ENCODE peak calls at places on chromosome 6, in five cellular contexts. J is GM12864, M is heart right ventricle, Q is astrocyte, G is progenitor cell of endocrine pancreas. D is an unnamed sample.

GRCh38 chr6:27743787-27744186 is 168.4 kb downstream of the OR2B2 start:
- DNase-seq in Q (no peak), G (no peak), J (no peak), M (no peak), D (no peak)

GRCh38 chr6:21278078-21278790 is 315.3 kb upstream of the SOX4 start:
- DNase-seq in Q (no peak), J (no peak), G (no peak), M (peak), D (no peak)

GRCh38 chr6:7104752-7105151 is 3.0 kb upstream of the RREB1 start:
- DNase-seq in M (no peak), Q (no peak), G (no peak), J (no peak), D (no peak)

GRCh38 chr6:20159098-20159497 is 53.2 kb downstream of the MBOAT1 start:
- DNase-seq in G (no peak), M (no peak), Q (no peak), J (no peak), D (no peak)

GRCh38 chr6:24997186-24997585 is 61.4 kb upstream of the RIPOR2 start:
- DNase-seq in G (no peak), Q (no peak), J (no peak), M (no peak), D (no peak)

GRCh38 chr6:38459291-38459690 is 180.4 kb downstream of the BTBD9 start:
- DNase-seq in G (no peak), Q (peak), J (no peak), M (no peak), D (no peak)

GRCh38 chr6:36906539-36906938 is 20.8 kb downstream of the C6orf89 start:
- DNase-seq in J (no peak), G (no peak), Q (no peak), M (peak), D (no peak)

GRCh38 chr6:153129873-153130514 is 1.1 kb downstream of the RGS17 start:
- DNase-seq in Q (no peak), J (no peak), M (no peak), G (no peak), D (peak)

GRCh38 chr6:72826033-72826432 is 204.2 kb downstream of the KCNQ5 start:
- DNase-seq in J (no peak), G (no peak), Q (peak), M (no peak), D (no peak)

GRCh38 chr6:159002432-159003160 is 2.6 kb upstream of the RSPH3 start:
- DNase-seq in Q (peak), M (no peak), G (no peak), J (no peak), D (no peak)

GRCh38 chr6:79872986-79873385 is 74.4 kb downstream of the ELOVL4 start:
- DNase-seq in G (no peak), M (no peak), Q (peak), J (no peak), D (no peak)

GRCh38 chr6:98946877-98947410 is 802 bp downstream of the FBXL4 start:
- DNase-seq in G (no peak), Q (no peak), M (peak), J (no peak), D (peak)

GRCh38 chr6:160088069-160088773 is 33.4 kb upstream of the SLC22A1 start:
- DNase-seq in G (peak), Q (peak), J (no peak), M (peak), D (no peak)

GRCh38 chr6:143842468-143842901 is 653 bp upstream of the LTV1 start:
- DNase-seq in G (no peak), Q (peak), M (no peak), J (no peak), D (peak)

GRCh38 chr6:128295670-128296069 is 224.7 kb downstream of the PTPRK start:
- DNase-seq in Q (no peak), G (no peak), J (no peak), M (no peak), D (no peak)
- TF ChIP-seq CTCF in Q (peak), G (no peak), J (no peak), M (no peak), D (no peak)

GRCh38 chr6:81126150-81126549 is 626.3 kb downstream of the TENT5A start:
- DNase-seq in M (no peak), Q (peak), G (no peak), J (no peak), D (no peak)
- TF ChIP-seq CTCF in M (no peak), Q (no peak), G (no peak), J (no peak), D (no peak)

DNA sequence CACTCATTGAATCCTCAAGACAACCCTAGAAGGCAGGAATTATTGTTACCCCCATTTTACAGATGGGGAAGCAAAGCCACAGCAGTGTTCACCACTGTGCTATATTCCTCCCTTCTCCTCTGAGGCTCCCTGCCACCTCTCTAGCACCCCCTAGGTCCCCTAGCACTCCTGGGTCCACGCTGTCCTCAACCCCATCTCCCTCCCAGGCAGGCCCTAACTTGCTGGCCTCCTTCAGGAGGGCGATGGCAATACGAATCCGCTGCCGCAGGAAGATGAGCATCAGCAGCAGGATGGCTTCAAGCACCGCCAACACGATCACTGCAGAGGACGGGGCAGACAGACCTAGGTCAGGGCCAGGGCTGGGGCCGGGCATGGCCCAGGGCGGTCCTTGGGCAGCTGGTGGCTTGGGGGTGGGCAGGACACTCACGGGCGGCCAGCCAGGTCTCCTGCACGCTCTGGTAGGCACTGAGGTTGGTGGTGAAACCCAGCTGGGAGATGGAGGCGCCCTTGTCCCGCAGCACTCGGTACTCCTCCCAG is 7.8 kb upstream of the NEU1 start:
- DNase-seq in G (no peak), Q (no peak), J (no peak), M (no peak), D (no peak)
- TF ChIP-seq CTCF in G (no peak), Q (no peak), J (peak), M (no peak), D (no peak)

DNA sequence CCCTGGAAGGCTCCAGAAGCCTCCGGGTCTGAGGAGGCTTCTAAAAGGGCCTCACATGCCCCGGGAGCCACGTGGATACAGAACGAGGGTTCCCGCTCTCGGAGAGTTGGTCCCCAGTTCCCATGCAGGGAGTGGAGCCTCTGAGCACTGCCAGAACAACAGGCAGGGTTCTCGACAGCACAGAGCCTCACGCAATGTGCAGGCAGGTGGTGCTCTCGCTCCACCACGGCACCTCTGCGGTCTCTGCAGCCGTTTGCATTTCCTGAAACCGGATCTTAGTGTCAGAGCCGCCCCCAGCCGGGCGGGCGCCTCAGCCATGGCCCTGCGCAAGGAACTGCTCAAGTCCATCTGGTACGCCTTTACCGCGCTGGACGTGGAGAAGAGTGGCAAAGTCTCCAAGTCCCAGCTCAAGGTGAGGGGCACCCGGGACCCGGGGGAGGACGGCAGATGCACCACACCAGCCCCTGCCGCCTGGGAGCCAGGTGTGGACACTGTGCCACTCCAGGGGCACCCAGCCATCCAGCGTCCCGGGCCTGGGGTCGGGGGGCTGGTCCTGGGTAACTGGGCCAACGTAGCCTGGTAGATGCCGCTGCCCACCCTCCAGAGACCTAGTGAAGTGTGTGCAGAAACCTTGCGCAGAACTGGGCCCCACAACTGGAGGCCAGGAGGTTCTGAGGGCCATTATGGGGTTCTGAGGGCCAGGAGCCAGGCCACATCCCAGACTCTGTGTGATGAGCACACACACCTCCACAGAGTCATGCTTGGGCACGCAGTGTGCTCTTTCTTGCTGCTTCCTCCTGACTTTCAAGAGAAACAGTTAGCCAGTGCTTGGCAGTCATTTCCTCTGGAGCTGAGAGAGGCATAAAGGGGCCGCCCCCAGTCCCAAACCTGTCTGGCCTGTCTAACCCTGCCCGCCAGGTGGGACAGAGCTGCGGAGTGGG is at the start of gene DEF6:
- DNase-seq in M (peak), Q (peak), G (peak), J (peak), D (peak)
- TF ChIP-seq CTCF in M (peak), Q (peak), G (peak), J (peak), D (peak)

DNA sequence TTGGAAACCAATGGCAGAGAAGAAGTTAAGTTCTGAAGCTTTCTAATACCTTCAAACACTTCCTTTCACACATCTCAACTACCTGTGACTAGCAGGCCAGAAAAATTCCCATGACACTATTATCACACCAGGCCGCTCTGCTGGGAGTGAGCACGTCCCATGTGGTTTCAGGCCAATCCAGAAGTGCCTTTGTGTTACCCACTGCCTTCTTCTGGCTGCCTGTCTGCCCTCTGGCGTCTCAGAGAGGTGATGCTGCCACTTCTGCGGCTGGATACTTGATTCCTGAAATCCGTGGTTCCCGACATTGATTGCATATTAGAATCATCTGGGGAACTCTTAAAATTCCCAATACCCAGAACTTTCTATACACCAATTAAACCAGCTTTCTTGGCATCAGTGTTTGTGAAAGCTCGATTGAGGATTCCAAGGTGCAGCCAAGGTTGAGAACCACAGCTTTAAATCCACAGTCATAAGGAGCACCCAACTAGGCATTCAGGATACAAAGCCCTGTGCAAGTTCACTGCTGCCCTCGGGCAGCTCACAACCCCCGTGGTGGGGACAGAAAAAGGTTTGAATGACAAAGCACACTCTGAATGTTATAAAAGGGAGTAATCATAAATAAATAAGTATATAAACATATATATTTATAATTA is 65.6 kb downstream of the STMND1 start:
- DNase-seq in M (peak), J (no peak), G (peak), Q (peak), D (no peak)
- TF ChIP-seq CTCF in M (peak), J (peak), G (peak), Q (peak), D (no peak)

GRCh38 chr6:71444222-71444621 is 155.6 kb downstream of the OGFRL1 start:
- DNase-seq in J (no peak), M (no peak), G (no peak), Q (no peak), D (no peak)
- TF ChIP-seq CTCF in J (no peak), M (peak), G (no peak), Q (no peak), D (no peak)

GRCh38 chr6:126252154-126252553 is 87.8 kb upstream of the CENPW start:
- DNase-seq in G (no peak), J (no peak), Q (no peak), M (no peak), D (no peak)
- TF ChIP-seq CTCF in G (no peak), J (peak), Q (no peak), M (no peak), D (no peak)

GRCh38 chr6:8180327-8181161 is 78.2 kb upstream of the EEF1E1 start:
- DNase-seq in M (no peak), Q (peak), J (no peak), G (no peak), D (no peak)
- TF ChIP-seq CTCF in M (no peak), Q (no peak), J (no peak), G (no peak), D (no peak)

DNA sequence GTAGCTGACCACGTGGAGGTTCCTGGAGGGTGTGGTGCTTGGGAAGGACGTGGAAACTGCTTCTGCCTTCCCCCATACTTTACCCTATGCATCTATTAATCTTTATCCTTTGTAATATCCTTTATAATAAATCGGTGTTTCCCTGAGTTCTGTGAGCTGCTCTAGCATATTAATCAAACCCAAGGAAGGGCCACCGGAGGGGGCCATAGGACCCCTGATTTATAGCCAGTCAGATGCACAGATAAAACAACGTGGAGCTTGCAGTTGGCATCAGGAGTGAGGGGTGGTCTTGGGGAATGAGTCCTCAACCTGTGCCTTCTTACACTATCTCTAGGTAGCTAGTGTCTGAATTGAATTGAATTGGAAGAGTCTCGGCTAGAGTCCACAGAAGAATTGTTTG is 36.5 kb upstream of the TFAP2A start:
- DNase-seq in G (no peak), M (no peak), Q (no peak), J (no peak), D (no peak)
- TF ChIP-seq CTCF in G (no peak), M (no peak), Q (no peak), J (no peak), D (no peak)

GRCh38 chr6:149429427-149430360 is 29.6 kb downstream of the SUMO4 start:
- DNase-seq in M (no peak), J (no peak), G (no peak), Q (no peak), D (no peak)
- TF ChIP-seq CTCF in M (no peak), J (no peak), G (no peak), Q (no peak), D (no peak)

D was measured in GM20000.